ENCODE peak calls at places on chromosomes 5 and 9, in five cellular contexts. J is heart left ventricle; B is CD4-positive, alpha-beta memory T cell; X is T-cell; K is nephron progenitor cell. N is an unnamed sample.
A peak's percentile ranks its signal among the peaks of the same experiment; 100 is the strongest.

GRCh38 chr5:58259685-58260152 is 200.2 kb downstream of the PLK2 start:
- DNase-seq in J (no peak), B (no peak), X (no peak), K (peak; percentile 17), N (peak; percentile 60)

GRCh38 chr5:15703901-15704300 is 203.9 kb downstream of the FBXL7 start:
- DNase-seq in J (no peak), B (no peak), X (no peak), K (no peak), N (no peak)

GRCh38 chr5:159459951-159460538 is 129.8 kb upstream of the IL12B start:
- DNase-seq in J (no peak), B (no peak), X (no peak), K (no peak), N (no peak)

GRCh38 chr9:107809859-107810492 is 320.4 kb upstream of the KLF4 start:
- DNase-seq in J (no peak), B (no peak), X (no peak), K (no peak), N (peak; percentile 54)

GRCh38 chr5:14034991-14035390 is 90.5 kb upstream of the DNAH5 start:
- DNase-seq in J (no peak), B (no peak), X (no peak), K (no peak), N (no peak)

GRCh38 chr9:94188246-94188645 is 70.9 kb upstream of the ZNF169 start:
- DNase-seq in J (no peak), B (no peak), X (no peak), K (no peak), N (no peak)

GRCh38 chr5:170070556-170071412 is 34.9 kb upstream of the FOXI1 start:
- DNase-seq in J (no peak), B (no peak), X (no peak), K (peak; percentile 87), N (peak; percentile 72)

GRCh38 chr9:86731511-86731993 is 215.8 kb downstream of the GAS1 start:
- DNase-seq in J (no peak), B (no peak), X (no peak), K (no peak), N (no peak)

GRCh38 chr5:123752576-123752975 is 240.6 kb downstream of the CSNK1G3 start:
- DNase-seq in J (no peak), B (no peak), X (no peak), K (no peak), N (peak; percentile 36)

GRCh38 chr9:96137666-96138429 is 164.1 kb downstream of the HSD17B3 start:
- DNase-seq in J (no peak), B (no peak), X (no peak), K (no peak), N (no peak)

GRCh38 chr9:131720330-131720729 is 19.5 kb downstream of the RAPGEF1 start:
- DNase-seq in J (no peak), B (no peak), X (no peak), K (no peak), N (no peak)

GRCh38 chr5:149636861-149637246 is 55.6 kb downstream of the ARHGEF37 start:
- DNase-seq in J (peak; percentile 87), B (peak; percentile 65), X (no peak), K (peak; percentile 44), N (peak; percentile 69)

GRCh38 chr9:81320909-81321482 is 368.4 kb downstream of the TLE1 start:
- DNase-seq in J (no peak), B (no peak), X (no peak), K (no peak), N (no peak)

GRCh38 chr5:91207248-91207647 is 175.9 kb downstream of the ARRDC3 start:
- DNase-seq in J (no peak), B (no peak), X (no peak), K (no peak), N (no peak)

GRCh38 chr5:6393596-6394194 is 15.3 kb upstream of the MED10 start:
- DNase-seq in J (no peak), B (no peak), X (no peak), K (no peak), N (no peak)

GRCh38 chr9:10265102-10265708 is 347.6 kb downstream of the PTPRD start:
- DNase-seq in J (no peak), B (no peak), X (no peak), K (no peak), N (peak; percentile 78)

GRCh38 chr5:103667068-103667467 is 104.5 kb upstream of the NUDT12 start:
- DNase-seq in J (no peak), B (no peak), X (no peak), K (no peak), N (no peak)

GRCh38 chr5:41510176-41510831 is at the start of gene PLCXD3:
- DNase-seq in J (peak; percentile 56), B (no peak), X (no peak), K (peak; percentile 37), N (peak; percentile 29)

GRCh38 chr5:99032234-99033013 is 103.6 kb upstream of the CHD1 start:
- DNase-seq in J (peak; percentile 64), B (peak; percentile 21), X (no peak), K (peak; percentile 27), N (peak; percentile 78)

GRCh38 chr9:116733010-116733641 is 46.0 kb downstream of the TRIM32 start:
- DNase-seq in J (no peak), B (no peak), X (no peak), K (no peak), N (no peak)

GRCh38 chr9:92618633-92619225 is 51.2 kb downstream of the IPPK start:
- DNase-seq in J (no peak), B (no peak), X (no peak), K (no peak), N (no peak)

GRCh38 chr9:27701664-27702063 is 128.4 kb upstream of the C9orf72 start:
- DNase-seq in J (peak; percentile 44), B (no peak), X (no peak), K (no peak), N (no peak)

GRCh38 chr5:131679911-131680310 is 44.9 kb upstream of the RAPGEF6 start:
- DNase-seq in J (no peak), B (no peak), X (no peak), K (no peak), N (peak; percentile 15)

GRCh38 chr9:37449877-37450632 is 15.2 kb downstream of the ZBTB5 start:
- DNase-seq in J (no peak), B (no peak), X (no peak), K (no peak), N (no peak)

GRCh38 chr5:73606206-73606753 is 19.7 kb upstream of the ARHGEF28 start:
- DNase-seq in J (no peak), B (no peak), X (no peak), K (no peak), N (no peak)

GRCh38 chr5:136035837-136036236 is 7.0 kb downstream of the TGFBI start:
- DNase-seq in J (no peak), B (no peak), X (no peak), K (no peak), N (no peak)